ENCODE peak calls at places on chromosomes 11 and 22, in nine cellular contexts. One of them, this sample, is unnamed.
A peak's percentile ranks its signal among the peaks of the same experiment; 100 is the strongest.

GRCh38 chr11:9760180-9760550 is 96.3 kb downstream of the SWAP70 start:
- DNase-seq in left ventricle myocardium inferior: peak; percentile 95
- DNase-seq in lower leg skin: peak; percentile 98
- DNase-seq in BE2C: no peak
- DNase-seq in hepatocyte: peak; percentile 43
- DNase-seq in GM12865: no peak
- DNase-seq in neural progenitor cell: no peak
- DNase-seq in testis: peak; percentile 92
- DNase-seq in MM.1S: no peak
- DNase-seq in this sample: peak; percentile 99

GRCh38 chr11:121589946-121590537 is 137.3 kb upstream of the SORL1-AS1 start:
- DNase-seq in left ventricle myocardium inferior: no peak
- DNase-seq in lower leg skin: no peak
- DNase-seq in BE2C: no peak
- DNase-seq in hepatocyte: no peak
- DNase-seq in GM12865: peak; percentile 93
- DNase-seq in neural progenitor cell: no peak
- DNase-seq in testis: no peak
- DNase-seq in MM.1S: no peak
- DNase-seq in this sample: no peak

GRCh38 chr11:77909277-77909676 is 85.2 kb downstream of the INTS4 start:
- DNase-seq in left ventricle myocardium inferior: no peak
- DNase-seq in lower leg skin: no peak
- DNase-seq in BE2C: no peak
- DNase-seq in hepatocyte: no peak
- DNase-seq in GM12865: no peak
- DNase-seq in neural progenitor cell: no peak
- DNase-seq in testis: no peak
- DNase-seq in MM.1S: no peak
- DNase-seq in this sample: no peak

GRCh38 chr11:112962854-112963367 is 1.7 kb downstream of the NCAM1 start:
- DNase-seq in left ventricle myocardium inferior: peak; percentile 79
- DNase-seq in lower leg skin: no peak
- DNase-seq in BE2C: peak; percentile 94
- DNase-seq in hepatocyte: peak; percentile 63
- DNase-seq in GM12865: no peak
- DNase-seq in neural progenitor cell: peak; percentile 84
- DNase-seq in testis: peak; percentile 67
- DNase-seq in MM.1S: no peak
- DNase-seq in this sample: peak; percentile 23

GRCh38 chr22:36613958-36614357 is 85.0 kb upstream of the EIF3D start:
- DNase-seq in left ventricle myocardium inferior: no peak
- DNase-seq in lower leg skin: no peak
- DNase-seq in BE2C: no peak
- DNase-seq in hepatocyte: no peak
- DNase-seq in GM12865: no peak
- DNase-seq in neural progenitor cell: peak; percentile 32
- DNase-seq in testis: no peak
- DNase-seq in MM.1S: no peak
- DNase-seq in this sample: no peak

GRCh38 chr11:134086376-134086775 is 17.5 kb downstream of the JAM3 start:
- DNase-seq in left ventricle myocardium inferior: no peak
- DNase-seq in lower leg skin: no peak
- DNase-seq in BE2C: no peak
- DNase-seq in hepatocyte: no peak
- DNase-seq in GM12865: no peak
- DNase-seq in neural progenitor cell: no peak
- DNase-seq in testis: no peak
- DNase-seq in MM.1S: no peak
- DNase-seq in this sample: no peak

GRCh38 chr11:36002196-36002595 is 58.3 kb downstream of the LDLRAD3 start:
- DNase-seq in left ventricle myocardium inferior: no peak
- DNase-seq in lower leg skin: no peak
- DNase-seq in BE2C: no peak
- DNase-seq in hepatocyte: no peak
- DNase-seq in GM12865: no peak
- DNase-seq in neural progenitor cell: peak; percentile 88
- DNase-seq in testis: no peak
- DNase-seq in MM.1S: no peak
- DNase-seq in this sample: no peak

GRCh38 chr11:106031210-106031845 is 9.3 kb upstream of the MSANTD4 start:
- DNase-seq in left ventricle myocardium inferior: no peak
- DNase-seq in lower leg skin: no peak
- DNase-seq in BE2C: no peak
- DNase-seq in hepatocyte: no peak
- DNase-seq in GM12865: no peak
- DNase-seq in neural progenitor cell: no peak
- DNase-seq in testis: no peak
- DNase-seq in MM.1S: no peak
- DNase-seq in this sample: no peak

GRCh38 chr22:30247974-30248373 is 1.4 kb upstream of the LIF start:
- DNase-seq in left ventricle myocardium inferior: no peak
- DNase-seq in lower leg skin: no peak
- DNase-seq in BE2C: no peak
- DNase-seq in hepatocyte: no peak
- DNase-seq in GM12865: no peak
- DNase-seq in neural progenitor cell: no peak
- DNase-seq in testis: no peak
- DNase-seq in MM.1S: no peak
- DNase-seq in this sample: no peak

GRCh38 chr22:30250039-30250565 is 3.5 kb upstream of the LIF start:
- DNase-seq in left ventricle myocardium inferior: no peak
- DNase-seq in lower leg skin: peak; percentile 82
- DNase-seq in BE2C: no peak
- DNase-seq in hepatocyte: no peak
- DNase-seq in GM12865: no peak
- DNase-seq in neural progenitor cell: no peak
- DNase-seq in testis: no peak
- DNase-seq in MM.1S: no peak
- DNase-seq in this sample: no peak

GRCh38 chr22:30250713-30251267 is 4.2 kb upstream of the LIF start:
- DNase-seq in left ventricle myocardium inferior: no peak
- DNase-seq in lower leg skin: peak; percentile 85
- DNase-seq in BE2C: no peak
- DNase-seq in hepatocyte: peak; percentile 48
- DNase-seq in GM12865: no peak
- DNase-seq in neural progenitor cell: no peak
- DNase-seq in testis: no peak
- DNase-seq in MM.1S: no peak
- DNase-seq in this sample: peak; percentile 53

GRCh38 chr22:30248484-30248883 is 1.9 kb upstream of the LIF start:
- DNase-seq in left ventricle myocardium inferior: no peak
- DNase-seq in lower leg skin: peak; percentile 74
- DNase-seq in BE2C: no peak
- DNase-seq in hepatocyte: no peak
- DNase-seq in GM12865: no peak
- DNase-seq in neural progenitor cell: no peak
- DNase-seq in testis: no peak
- DNase-seq in MM.1S: no peak
- DNase-seq in this sample: no peak

DNA sequence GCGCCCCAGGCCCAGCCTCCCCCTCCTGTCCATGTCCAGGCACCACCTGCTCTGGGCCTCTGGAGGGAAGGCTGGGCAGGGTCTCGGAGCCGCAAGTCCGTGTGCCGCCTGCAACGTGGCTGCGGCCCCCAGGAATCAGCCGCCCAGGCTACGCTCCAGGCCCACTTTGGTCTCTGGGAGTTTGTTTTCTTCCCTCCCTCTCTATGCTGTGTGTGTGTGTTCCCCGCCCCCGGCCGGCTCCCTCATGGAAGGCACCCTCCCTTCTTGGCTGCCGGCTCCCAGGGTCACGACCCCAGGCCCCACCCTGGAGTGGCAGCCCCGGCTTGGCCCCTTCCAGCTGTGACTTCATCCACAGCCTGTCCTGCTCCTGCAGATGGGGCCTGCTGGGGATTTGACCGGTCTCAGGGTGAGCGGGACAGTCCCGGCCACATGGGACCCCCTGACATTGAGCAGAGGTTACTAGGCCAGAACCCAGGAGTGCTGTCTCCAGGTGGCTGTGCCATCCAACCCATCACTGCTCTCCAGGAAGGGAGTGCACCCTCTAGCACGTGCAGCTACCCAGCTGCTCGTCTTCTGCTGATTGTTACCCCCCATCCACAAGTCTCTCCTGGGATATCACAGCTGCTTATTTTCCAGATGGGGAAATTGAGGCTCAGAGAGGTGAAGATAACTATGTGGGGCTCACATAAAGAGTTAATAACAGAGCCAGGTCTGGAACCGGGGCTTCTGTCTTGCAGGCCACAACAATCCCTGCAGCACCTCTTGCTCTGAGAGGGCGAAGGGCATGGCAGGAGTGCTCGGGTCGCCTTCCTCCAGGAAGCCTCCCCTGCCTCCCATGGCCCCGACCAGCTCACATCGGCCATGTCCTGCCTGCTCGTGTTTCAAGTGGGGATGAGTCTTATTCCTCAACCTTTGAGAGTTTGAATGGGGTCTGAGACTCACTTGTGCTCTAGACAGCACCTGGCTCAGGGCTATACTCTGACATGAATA is 2.8 kb upstream of the LIF start:
- DNase-seq in left ventricle myocardium inferior: peak; percentile 74
- DNase-seq in lower leg skin: peak; percentile 92
- DNase-seq in BE2C: no peak
- DNase-seq in hepatocyte: peak; percentile 67
- DNase-seq in GM12865: no peak
- DNase-seq in neural progenitor cell: no peak
- DNase-seq in testis: peak; percentile 42
- DNase-seq in MM.1S: no peak
- DNase-seq in this sample: no peak
- H3K4me3 ChIP-seq in left ventricle myocardium inferior: peak overlapping the region; percentile 27
- H3K4me3 ChIP-seq in lower leg skin: no peak overlapping the region
- H3K4me3 ChIP-seq in BE2C: no peak overlapping the region
- H3K4me3 ChIP-seq in hepatocyte: no peak overlapping the region
- H3K4me3 ChIP-seq in GM12865: no peak overlapping the region
- H3K4me3 ChIP-seq in neural progenitor cell: no peak overlapping the region
- H3K4me3 ChIP-seq in testis: no peak overlapping the region
- H3K4me3 ChIP-seq in MM.1S: no peak overlapping the region
- H3K4me3 ChIP-seq in this sample: no peak overlapping the region

GRCh38 chr11:64803163-64803845 is at the start of gene MAP4K2:
- DNase-seq in left ventricle myocardium inferior: peak; percentile 91
- DNase-seq in lower leg skin: peak; percentile 98
- DNase-seq in BE2C: peak; percentile 85
- DNase-seq in hepatocyte: peak; percentile 97
- DNase-seq in GM12865: peak; percentile 89
- DNase-seq in neural progenitor cell: peak; percentile 97
- DNase-seq in testis: peak; percentile 91
- DNase-seq in MM.1S: peak; percentile 86
- DNase-seq in this sample: peak; percentile 75
- TF ChIP-seq CTCF in left ventricle myocardium inferior: peak; percentile 38
- TF ChIP-seq CTCF in lower leg skin: no peak
- TF ChIP-seq CTCF in BE2C: no peak
- TF ChIP-seq CTCF in hepatocyte: peak; percentile 28
- TF ChIP-seq CTCF in GM12865: no peak
- TF ChIP-seq CTCF in neural progenitor cell: peak; percentile 38
- TF ChIP-seq CTCF in testis: no peak
- TF ChIP-seq CTCF in MM.1S: no peak
- TF ChIP-seq CTCF in this sample: peak; percentile 17

GRCh38 chr11:12675951-12676711 is 1.9 kb downstream of the TEAD1 start:
- DNase-seq in left ventricle myocardium inferior: no peak
- DNase-seq in lower leg skin: no peak
- DNase-seq in BE2C: no peak
- DNase-seq in hepatocyte: peak; percentile 38
- DNase-seq in GM12865: peak; percentile 24
- DNase-seq in neural progenitor cell: peak; percentile 54
- DNase-seq in testis: peak; percentile 32
- DNase-seq in MM.1S: peak; percentile 27
- DNase-seq in this sample: peak; percentile 67

GRCh38 chr11:12673601-12673923 is 659 bp upstream of the TEAD1 start:
- DNase-seq in left ventricle myocardium inferior: no peak
- DNase-seq in lower leg skin: no peak
- DNase-seq in BE2C: no peak
- DNase-seq in hepatocyte: no peak
- DNase-seq in GM12865: no peak
- DNase-seq in neural progenitor cell: no peak
- DNase-seq in testis: no peak
- DNase-seq in MM.1S: peak; percentile 18
- DNase-seq in this sample: no peak

GRCh38 chr11:12674571-12674935 is 332 bp downstream of the TEAD1 start:
- DNase-seq in left ventricle myocardium inferior: no peak
- DNase-seq in lower leg skin: peak; percentile 89
- DNase-seq in BE2C: no peak
- DNase-seq in hepatocyte: no peak
- DNase-seq in GM12865: peak; percentile 52
- DNase-seq in neural progenitor cell: no peak
- DNase-seq in testis: peak; percentile 38
- DNase-seq in MM.1S: peak; percentile 36
- DNase-seq in this sample: no peak

GRCh38 chr11:12673924-12674570 is at the start of gene TEAD1:
- DNase-seq in left ventricle myocardium inferior: peak; percentile 96
- DNase-seq in lower leg skin: peak; percentile 99
- DNase-seq in BE2C: peak; percentile 93
- DNase-seq in hepatocyte: peak; percentile 98
- DNase-seq in GM12865: peak; percentile 94
- DNase-seq in neural progenitor cell: peak; percentile 98
- DNase-seq in testis: peak; percentile 97
- DNase-seq in MM.1S: peak; percentile 93
- DNase-seq in this sample: peak; percentile 96

DNA sequence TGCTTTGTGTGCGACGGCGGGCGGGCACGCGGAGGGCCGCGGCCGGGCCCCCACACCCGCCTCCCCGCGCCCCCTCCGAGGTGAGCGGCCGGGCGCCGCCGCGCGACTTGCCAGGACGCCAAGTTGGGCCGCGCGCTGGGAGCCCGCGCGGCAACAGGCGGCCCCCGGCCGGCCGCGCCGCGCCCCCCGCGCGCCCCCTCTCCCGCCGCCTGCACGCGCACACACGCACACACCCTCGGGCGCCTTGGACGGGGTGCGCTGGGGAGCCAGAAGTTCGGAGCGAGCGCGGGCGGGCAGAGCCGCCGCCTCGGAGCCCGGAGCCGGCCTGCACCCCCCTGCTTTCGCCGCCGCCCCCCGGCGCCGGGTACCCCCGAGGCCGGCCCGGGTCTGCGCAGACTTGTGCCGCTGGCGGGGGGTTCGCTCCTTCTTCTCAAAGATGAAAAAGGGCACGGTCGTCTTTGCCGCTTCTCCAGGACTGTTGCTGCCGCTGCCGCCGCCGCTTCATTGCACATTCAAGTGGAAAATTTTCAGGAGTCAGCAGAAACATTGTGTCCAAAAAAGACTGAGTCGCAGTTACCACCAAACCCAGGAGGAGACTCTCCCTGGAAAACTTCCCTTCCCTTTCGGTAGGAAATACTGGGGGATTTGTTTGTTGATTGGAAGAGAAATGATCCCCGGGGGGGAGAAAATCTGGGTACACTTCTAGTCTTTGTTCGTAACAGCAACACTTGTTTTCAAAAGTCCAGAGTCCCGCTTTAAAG is 895 bp downstream of the TEAD1 start:
- DNase-seq in left ventricle myocardium inferior: peak; percentile 48
- DNase-seq in lower leg skin: peak; percentile 86
- DNase-seq in BE2C: no peak
- DNase-seq in hepatocyte: peak; percentile 64
- DNase-seq in GM12865: no peak
- DNase-seq in neural progenitor cell: peak; percentile 63
- DNase-seq in testis: peak; percentile 64
- DNase-seq in MM.1S: peak; percentile 34
- DNase-seq in this sample: peak; percentile 42
- H3K4me3 ChIP-seq in left ventricle myocardium inferior: peak overlapping the region; percentile 84
- H3K4me3 ChIP-seq in lower leg skin: peak overlapping the region; percentile 87
- H3K4me3 ChIP-seq in BE2C: peak overlapping the region; percentile 86
- H3K4me3 ChIP-seq in hepatocyte: peak overlapping the region; percentile 89
- H3K4me3 ChIP-seq in GM12865: peak overlapping the region; percentile 81
- H3K4me3 ChIP-seq in neural progenitor cell: peak overlapping the region; percentile 83
- H3K4me3 ChIP-seq in testis: peak overlapping the region; percentile 74
- H3K4me3 ChIP-seq in MM.1S: peak overlapping the region; percentile 88
- H3K4me3 ChIP-seq in this sample: peak overlapping the region; percentile 80

DNA sequence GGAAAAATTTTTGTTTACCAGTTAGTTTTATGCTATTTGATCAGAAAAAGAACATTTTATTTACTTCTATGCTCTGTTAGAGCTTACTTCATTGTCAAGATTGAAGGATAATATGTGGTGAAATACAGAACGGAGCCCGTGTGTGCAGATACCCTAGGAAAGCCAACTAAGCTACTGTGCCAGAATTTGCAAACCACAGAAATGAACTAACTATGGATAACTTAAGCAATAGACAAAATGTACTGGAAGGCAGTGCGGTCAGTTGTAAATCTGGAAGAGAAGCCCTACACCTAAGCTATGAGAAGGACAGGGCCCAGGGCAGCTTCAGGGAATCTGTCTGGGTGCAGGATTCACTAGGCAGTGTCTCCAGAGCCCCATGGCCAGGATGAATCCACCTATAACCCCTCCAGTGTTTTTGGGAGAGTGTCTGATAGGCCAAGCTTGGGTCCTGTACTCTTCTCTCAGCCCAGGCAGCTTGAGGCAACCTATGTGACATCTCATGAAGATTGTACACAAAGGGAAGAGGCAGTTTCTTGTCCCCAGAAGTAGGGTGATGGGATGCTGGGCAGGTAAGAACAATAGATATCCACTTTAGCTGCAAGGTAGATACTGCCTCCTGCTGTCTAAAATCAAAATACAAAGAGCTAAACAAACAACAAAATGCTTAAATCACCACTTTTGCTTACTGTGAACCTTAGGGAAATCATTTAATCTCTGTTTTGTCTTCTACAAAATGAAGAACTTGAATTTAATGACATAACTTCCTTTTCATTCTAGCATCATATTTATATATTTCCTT is 12.1 kb downstream of the MMP7 start:
- DNase-seq in left ventricle myocardium inferior: no peak
- DNase-seq in lower leg skin: no peak
- DNase-seq in BE2C: no peak
- DNase-seq in hepatocyte: no peak
- DNase-seq in GM12865: peak; percentile 16
- DNase-seq in neural progenitor cell: peak; percentile 3
- DNase-seq in testis: no peak
- DNase-seq in MM.1S: no peak
- DNase-seq in this sample: no peak
- TF ChIP-seq CTCF in left ventricle myocardium inferior: no peak
- TF ChIP-seq CTCF in lower leg skin: no peak
- TF ChIP-seq CTCF in BE2C: peak; percentile 29
- TF ChIP-seq CTCF in hepatocyte: peak; percentile 16
- TF ChIP-seq CTCF in GM12865: peak; percentile 25
- TF ChIP-seq CTCF in neural progenitor cell: peak; percentile 43
- TF ChIP-seq CTCF in testis: no peak
- TF ChIP-seq CTCF in MM.1S: peak; percentile 26
- TF ChIP-seq CTCF in this sample: peak; percentile 1

This sample was measured in astrocyte of the spinal cord.